ENCODE peak calls at places on chromosomes 4 and X, in seven cellular contexts. One of them, this sample, is unnamed.
A peak's percentile ranks its signal among the peaks of the same experiment; 100 is the strongest.

GRCh38 chr4:10619220-10619619 is 65.3 kb downstream of the CLNK start:
- DNase-seq in H9: no peak
- DNase-seq in IMR-90: peak; percentile 38
- DNase-seq in neuronal stem cell: no peak
- DNase-seq in H1: no peak
- DNase-seq in mesendoderm: no peak
- DNase-seq in trophoblast cell: no peak
- DNase-seq in this sample: no peak

GRCh38 chr4:8117278-8117682 is 41.3 kb downstream of the ABLIM2 start:
- DNase-seq in H9: peak; percentile 93
- DNase-seq in IMR-90: peak; percentile 3
- DNase-seq in neuronal stem cell: no peak
- DNase-seq in H1: peak; percentile 81
- DNase-seq in mesendoderm: peak; percentile 89
- DNase-seq in trophoblast cell: no peak
- DNase-seq in this sample: peak; percentile 25

GRCh38 chrX:70554081-70554480 is 109.4 kb downstream of the DLG3 start:
- DNase-seq in H9: no peak
- DNase-seq in IMR-90: peak; percentile 28
- DNase-seq in neuronal stem cell: no peak
- DNase-seq in H1: no peak
- DNase-seq in mesendoderm: peak; percentile 5
- DNase-seq in trophoblast cell: no peak
- DNase-seq in this sample: peak; percentile 24

GRCh38 chr4:122783301-122784215 is 43.1 kb upstream of the FGF2 start:
- DNase-seq in H9: peak; percentile 94
- DNase-seq in IMR-90: peak; percentile 87
- DNase-seq in neuronal stem cell: peak; percentile 65
- DNase-seq in H1: peak; percentile 72
- DNase-seq in mesendoderm: peak; percentile 99
- DNase-seq in trophoblast cell: peak; percentile 80
- DNase-seq in this sample: peak; percentile 76

GRCh38 chr4:6125103-6125651 is 75.2 kb downstream of the JAKMIP1 start:
- DNase-seq in H9: peak; percentile 22
- DNase-seq in IMR-90: no peak
- DNase-seq in neuronal stem cell: no peak
- DNase-seq in H1: no peak
- DNase-seq in mesendoderm: no peak
- DNase-seq in trophoblast cell: no peak
- DNase-seq in this sample: no peak

GRCh38 chr4:21869978-21870745 is 78.4 kb downstream of the KCNIP4 start:
- DNase-seq in H9: no peak
- DNase-seq in IMR-90: no peak
- DNase-seq in neuronal stem cell: no peak
- DNase-seq in H1: no peak
- DNase-seq in mesendoderm: no peak
- DNase-seq in trophoblast cell: no peak
- DNase-seq in this sample: no peak

GRCh38 chrX:113868169-113868568 is 715.7 kb upstream of the HTR2C start:
- DNase-seq in H9: no peak
- DNase-seq in IMR-90: no peak
- DNase-seq in neuronal stem cell: no peak
- DNase-seq in H1: no peak
- DNase-seq in mesendoderm: peak; percentile 55
- DNase-seq in trophoblast cell: peak; percentile 9
- DNase-seq in this sample: peak; percentile 34

GRCh38 chr4:1793940-1794808 is 1.1 kb downstream of the FGFR3 start:
- DNase-seq in H9: no peak
- DNase-seq in IMR-90: no peak
- DNase-seq in neuronal stem cell: no peak
- DNase-seq in H1: no peak
- DNase-seq in mesendoderm: peak; percentile 57
- DNase-seq in trophoblast cell: no peak
- DNase-seq in this sample: peak; percentile 46

GRCh38 chrX:154411981-154412340 is 622 bp downstream of the TAFAZZIN start:
- DNase-seq in H9: peak; percentile 82
- DNase-seq in IMR-90: peak; percentile 26
- DNase-seq in neuronal stem cell: no peak
- DNase-seq in H1: peak; percentile 78
- DNase-seq in mesendoderm: peak; percentile 67
- DNase-seq in trophoblast cell: no peak
- DNase-seq in this sample: peak; percentile 67

GRCh38 chrX:39753296-39753996 is 344.3 kb downstream of the BCOR start:
- DNase-seq in H9: no peak
- DNase-seq in IMR-90: peak; percentile 73
- DNase-seq in neuronal stem cell: no peak
- DNase-seq in H1: no peak
- DNase-seq in mesendoderm: peak; percentile 95
- DNase-seq in trophoblast cell: peak; percentile 83
- DNase-seq in this sample: no peak

GRCh38 chrX:52839137-52839536 is 28.1 kb downstream of the XAGE5 start:
- DNase-seq in H9: no peak
- DNase-seq in IMR-90: no peak
- DNase-seq in neuronal stem cell: no peak
- DNase-seq in H1: no peak
- DNase-seq in mesendoderm: no peak
- DNase-seq in trophoblast cell: peak; percentile 78
- DNase-seq in this sample: no peak

GRCh38 chr4:147816382-147817254 is 84.7 kb downstream of the ARHGAP10 start:
- DNase-seq in H9: no peak
- DNase-seq in IMR-90: no peak
- DNase-seq in neuronal stem cell: no peak
- DNase-seq in H1: no peak
- DNase-seq in mesendoderm: no peak
- DNase-seq in trophoblast cell: no peak
- DNase-seq in this sample: no peak

GRCh38 chr4:169621754-169622481 is 1.5 kb downstream of the CLCN3 start:
- DNase-seq in H9: no peak
- DNase-seq in IMR-90: peak; percentile 90
- DNase-seq in neuronal stem cell: no peak
- DNase-seq in H1: no peak
- DNase-seq in mesendoderm: no peak
- DNase-seq in trophoblast cell: no peak
- DNase-seq in this sample: peak; percentile 94

GRCh38 chr4:83701041-83701440 is 165.1 kb downstream of the GPAT3 start:
- DNase-seq in H9: no peak
- DNase-seq in IMR-90: no peak
- DNase-seq in neuronal stem cell: no peak
- DNase-seq in H1: no peak
- DNase-seq in mesendoderm: no peak
- DNase-seq in trophoblast cell: no peak
- DNase-seq in this sample: no peak

GRCh38 chr4:20074450-20074849 is 177.3 kb upstream of the SLIT2 start:
- DNase-seq in H9: no peak
- DNase-seq in IMR-90: peak; percentile 55
- DNase-seq in neuronal stem cell: no peak
- DNase-seq in H1: no peak
- DNase-seq in mesendoderm: peak; percentile 55
- DNase-seq in trophoblast cell: no peak
- DNase-seq in this sample: peak; percentile 42

GRCh38 chr4:152619556-152619955 is 60.2 kb downstream of the TMEM154 start:
- DNase-seq in H9: no peak
- DNase-seq in IMR-90: no peak
- DNase-seq in neuronal stem cell: no peak
- DNase-seq in H1: peak; percentile 7
- DNase-seq in mesendoderm: no peak
- DNase-seq in trophoblast cell: no peak
- DNase-seq in this sample: no peak

GRCh38 chrX:137143864-137144263 is 110.1 kb upstream of the GPR101 start:
- DNase-seq in H9: no peak
- DNase-seq in IMR-90: no peak
- DNase-seq in neuronal stem cell: no peak
- DNase-seq in H1: no peak
- DNase-seq in mesendoderm: no peak
- DNase-seq in trophoblast cell: no peak
- DNase-seq in this sample: no peak

GRCh38 chr4:15116509-15117079 is 114.3 kb downstream of the CPEB2 start:
- DNase-seq in H9: no peak
- DNase-seq in IMR-90: no peak
- DNase-seq in neuronal stem cell: no peak
- DNase-seq in H1: no peak
- DNase-seq in mesendoderm: no peak
- DNase-seq in trophoblast cell: no peak
- DNase-seq in this sample: no peak

GRCh38 chrX:112826020-112826419 is 14.6 kb downstream of the AMOT start:
- DNase-seq in H9: no peak
- DNase-seq in IMR-90: peak; percentile 49
- DNase-seq in neuronal stem cell: no peak
- DNase-seq in H1: no peak
- DNase-seq in mesendoderm: no peak
- DNase-seq in trophoblast cell: no peak
- DNase-seq in this sample: peak; percentile 41

GRCh38 chr4:22501715-22502095 is 14.2 kb downstream of the ADGRA3 start:
- DNase-seq in H9: no peak
- DNase-seq in IMR-90: no peak
- DNase-seq in neuronal stem cell: no peak
- DNase-seq in H1: no peak
- DNase-seq in mesendoderm: no peak
- DNase-seq in trophoblast cell: no peak
- DNase-seq in this sample: no peak

GRCh38 chr4:100591156-100591876 is 73.5 kb upstream of the EMCN start:
- DNase-seq in H9: no peak
- DNase-seq in IMR-90: no peak
- DNase-seq in neuronal stem cell: no peak
- DNase-seq in H1: no peak
- DNase-seq in mesendoderm: no peak
- DNase-seq in trophoblast cell: no peak
- DNase-seq in this sample: no peak
- H4K8ac ChIP-seq in H9: no peak overlapping the region
- H4K8ac ChIP-seq in IMR-90: no peak overlapping the region
- H4K8ac ChIP-seq in neuronal stem cell: no peak overlapping the region
- H4K8ac ChIP-seq in H1: no peak overlapping the region
- H4K8ac ChIP-seq in mesendoderm: no peak overlapping the region
- H4K8ac ChIP-seq in trophoblast cell: no peak overlapping the region
- H4K8ac ChIP-seq in this sample: no peak overlapping the region

GRCh38 chr4:113675731-113676707 is 85.5 kb downstream of the CAMK2D start:
- DNase-seq in H9: no peak
- DNase-seq in IMR-90: peak; percentile 23
- DNase-seq in neuronal stem cell: no peak
- DNase-seq in H1: no peak
- DNase-seq in mesendoderm: no peak
- DNase-seq in trophoblast cell: no peak
- DNase-seq in this sample: peak; percentile 46
- H2BK5ac ChIP-seq in H9: no peak overlapping the region
- H2BK5ac ChIP-seq in IMR-90: peak overlapping the region; percentile 36
- H2BK5ac ChIP-seq in neuronal stem cell: no peak overlapping the region
- H2BK5ac ChIP-seq in H1: no peak overlapping the region
- H2BK5ac ChIP-seq in mesendoderm: no peak overlapping the region
- H2BK5ac ChIP-seq in trophoblast cell: no peak overlapping the region
- H2BK5ac ChIP-seq in this sample: no peak overlapping the region

DNA sequence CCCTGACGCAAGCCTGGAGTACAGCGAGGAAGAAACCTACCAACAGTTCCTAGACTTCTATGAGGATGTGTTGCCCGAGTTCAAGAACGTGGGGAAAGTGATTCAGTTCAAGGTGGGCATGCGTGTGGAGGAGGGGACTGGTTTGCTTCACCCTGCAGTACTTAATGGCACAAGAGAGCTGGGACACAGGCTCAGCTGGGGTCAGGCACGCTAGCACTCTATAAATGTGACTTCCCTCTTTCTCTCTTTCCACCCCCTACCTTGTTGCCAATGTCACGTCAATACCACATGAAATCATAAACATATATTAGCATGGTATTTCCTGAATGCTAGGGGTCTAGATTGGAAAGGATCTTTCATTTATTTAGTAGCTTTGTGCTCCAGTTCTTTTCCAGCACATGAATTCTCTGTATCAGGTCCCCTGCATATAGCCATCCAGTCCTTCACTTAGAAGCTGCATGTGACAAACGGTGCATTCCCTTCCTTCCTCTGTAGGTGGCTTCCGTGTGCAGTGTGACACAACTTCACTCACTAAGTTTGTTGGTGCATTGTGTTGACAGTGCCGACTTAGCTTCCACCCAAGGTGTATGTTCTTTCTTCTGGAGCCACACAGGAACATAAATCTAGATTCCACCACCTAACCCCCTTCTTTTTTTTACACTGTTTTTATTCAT is 25.6 kb downstream of the ZRSR2 start:
- DNase-seq in H9: peak; percentile 60
- DNase-seq in IMR-90: peak; percentile 33
- DNase-seq in neuronal stem cell: peak; percentile 3
- DNase-seq in H1: no peak
- DNase-seq in mesendoderm: peak; percentile 87
- DNase-seq in trophoblast cell: peak; percentile 20
- DNase-seq in this sample: peak; percentile 50
- H3K18ac ChIP-seq in H9: peak overlapping the region; percentile 68
- H3K18ac ChIP-seq in IMR-90: no peak overlapping the region
- H3K18ac ChIP-seq in neuronal stem cell: no peak overlapping the region
- H3K18ac ChIP-seq in H1: no peak overlapping the region
- H3K18ac ChIP-seq in mesendoderm: no peak overlapping the region
- H3K18ac ChIP-seq in trophoblast cell: no peak overlapping the region
- H3K18ac ChIP-seq in this sample: no peak overlapping the region

GRCh38 chr4:68373513-68373912 is 23.6 kb upstream of the YTHDC1 start:
- DNase-seq in H9: peak; percentile 93
- DNase-seq in IMR-90: peak; percentile 67
- DNase-seq in neuronal stem cell: peak; percentile 55
- DNase-seq in H1: peak; percentile 73
- DNase-seq in mesendoderm: peak; percentile 92
- DNase-seq in trophoblast cell: peak; percentile 26
- DNase-seq in this sample: no peak
- H4K8ac ChIP-seq in H9: no peak overlapping the region
- H4K8ac ChIP-seq in IMR-90: peak overlapping the region; percentile 83
- H4K8ac ChIP-seq in neuronal stem cell: no peak overlapping the region
- H4K8ac ChIP-seq in H1: no peak overlapping the region
- H4K8ac ChIP-seq in mesendoderm: no peak overlapping the region
- H4K8ac ChIP-seq in trophoblast cell: peak overlapping the region; percentile 89
- H4K8ac ChIP-seq in this sample: no peak overlapping the region

GRCh38 chrX:43175428-43175827 is 397.5 kb upstream of the PPP1R2C start:
- DNase-seq in H9: no peak
- DNase-seq in IMR-90: no peak
- DNase-seq in neuronal stem cell: no peak
- DNase-seq in H1: no peak
- DNase-seq in mesendoderm: no peak
- DNase-seq in trophoblast cell: no peak
- DNase-seq in this sample: peak; percentile 6

GRCh38 chrX:43176686-43177085 is 398.7 kb upstream of the PPP1R2C start:
- DNase-seq in H9: no peak
- DNase-seq in IMR-90: no peak
- DNase-seq in neuronal stem cell: no peak
- DNase-seq in H1: no peak
- DNase-seq in mesendoderm: no peak
- DNase-seq in trophoblast cell: no peak
- DNase-seq in this sample: no peak
- H2BK5ac ChIP-seq in H9: no peak overlapping the region
- H2BK5ac ChIP-seq in IMR-90: no peak overlapping the region
- H2BK5ac ChIP-seq in neuronal stem cell: no peak overlapping the region
- H2BK5ac ChIP-seq in H1: no peak overlapping the region
- H2BK5ac ChIP-seq in mesendoderm: no peak overlapping the region
- H2BK5ac ChIP-seq in trophoblast cell: no peak overlapping the region
- H2BK5ac ChIP-seq in this sample: no peak overlapping the region

DNA sequence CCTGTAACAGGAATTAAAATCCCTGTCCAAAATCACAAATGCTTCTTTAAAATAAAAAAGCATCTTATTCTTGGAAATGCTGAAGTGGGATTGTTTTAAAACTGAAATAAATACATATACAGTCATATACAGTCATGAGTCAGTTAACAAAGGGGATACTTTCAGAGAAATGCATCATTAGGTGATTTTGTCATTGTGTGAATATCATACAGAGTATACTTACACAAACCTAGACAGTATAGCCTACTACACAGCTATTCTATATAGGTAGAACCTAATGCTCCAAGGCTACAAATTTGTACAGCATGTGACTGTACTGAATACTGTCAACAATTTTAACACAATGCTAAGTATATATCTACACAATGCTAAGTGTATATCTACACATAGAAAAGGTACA is 104.3 kb downstream of the BRWD3 start:
- DNase-seq in H9: no peak
- DNase-seq in IMR-90: no peak
- DNase-seq in neuronal stem cell: no peak
- DNase-seq in H1: no peak
- DNase-seq in mesendoderm: no peak
- DNase-seq in trophoblast cell: no peak
- DNase-seq in this sample: no peak
- H3K18ac ChIP-seq in H9: no peak overlapping the region
- H3K18ac ChIP-seq in IMR-90: no peak overlapping the region
- H3K18ac ChIP-seq in neuronal stem cell: no peak overlapping the region
- H3K18ac ChIP-seq in H1: no peak overlapping the region
- H3K18ac ChIP-seq in mesendoderm: no peak overlapping the region
- H3K18ac ChIP-seq in trophoblast cell: no peak overlapping the region
- H3K18ac ChIP-seq in this sample: no peak overlapping the region

This sample was measured in mesenchymal stem cell.